ENCODE peak calls at places on chromosome 3, in four cellular contexts. W is fibroblast of pulmonary artery, F is fibroblast of mammary gland, M is stomach. N is an unnamed sample.
A peak's percentile ranks its signal among the peaks of the same experiment; 100 is the strongest.

GRCh38 chr3:137998121-137998520 is 11.8 kb upstream of the CLDN18 start:
- DNase-seq in W (no peak), F (no peak), M (no peak), N (no peak)

GRCh38 chr3:134627831-134628230 is 23.0 kb downstream of the KY start:
- DNase-seq in W (peak; percentile 23), F (peak; percentile 65), M (peak; percentile 27), N (no peak)

GRCh38 chr3:95939235-95939824 is 875.1 kb upstream of the EPHA6 start:
- DNase-seq in W (no peak), F (no peak), M (no peak), N (peak; percentile 26)

GRCh38 chr3:24740367-24740766 is 245.7 kb upstream of the THRB start:
- DNase-seq in W (no peak), F (no peak), M (no peak), N (no peak)

GRCh38 chr3:181722156-181722555 is 10.4 kb downstream of the SOX2 start:
- DNase-seq in W (no peak), F (no peak), M (no peak), N (no peak)

GRCh38 chr3:60096403-60096802 is 1046.6 kb upstream of the CFAP20DC start:
- DNase-seq in W (no peak), F (no peak), M (no peak), N (no peak)

GRCh38 chr3:187740446-187741399 is 4.5 kb downstream of the BCL6 start:
- DNase-seq in W (peak; percentile 71), F (peak; percentile 91), M (peak; percentile 69), N (peak; percentile 47)

GRCh38 chr3:17798000-17798399 is 55.6 kb upstream of the TBC1D5 start:
- DNase-seq in W (no peak), F (no peak), M (no peak), N (no peak)

GRCh38 chr3:55624238-55624637 is 137.1 kb upstream of the WNT5A start:
- DNase-seq in W (no peak), F (peak; percentile 30), M (no peak), N (no peak)

GRCh38 chr3:42702066-42702951 is at the start of gene HHATL:
- DNase-seq in W (no peak), F (no peak), M (peak; percentile 20), N (peak; percentile 75)

GRCh38 chr3:194664857-194665256 is 7.1 kb downstream of the LSG1 start:
- DNase-seq in W (peak; percentile 87), F (peak; percentile 23), M (no peak), N (no peak)
- TF ChIP-seq CTCF in W (peak; percentile 42), F (no peak), M (no peak), N (no peak)

GRCh38 chr3:164533275-164533674 is 545.0 kb downstream of the SI start:
- DNase-seq in W (no peak), F (no peak), M (no peak), N (no peak)
- TF ChIP-seq CTCF in W (no peak), F (no peak), M (no peak), N (no peak)

DNA sequence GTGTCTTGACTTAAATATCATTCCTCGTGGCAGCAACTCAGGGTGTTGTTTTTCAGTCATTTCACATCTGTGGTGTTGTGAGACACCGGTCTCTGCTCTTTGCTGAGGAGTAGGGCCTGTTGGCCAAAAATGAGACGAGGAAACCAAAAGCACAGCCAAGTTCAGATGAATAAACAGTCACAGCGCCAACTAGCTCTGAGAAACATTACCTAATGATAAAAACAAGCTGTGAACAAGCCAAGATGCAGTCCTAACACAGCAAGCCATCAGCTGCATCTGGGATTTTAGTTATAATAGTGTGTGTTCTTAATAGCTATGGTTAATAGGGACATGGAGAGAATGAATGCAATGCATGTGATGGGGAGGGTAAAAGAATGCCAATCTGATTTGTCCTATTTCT is 843.4 kb upstream of the DPPA4 start:
- DNase-seq in W (peak; percentile 72), F (peak; percentile 63), M (no peak), N (no peak)
- TF ChIP-seq CTCF in W (peak; percentile 29), F (no peak), M (no peak), N (no peak)

DNA sequence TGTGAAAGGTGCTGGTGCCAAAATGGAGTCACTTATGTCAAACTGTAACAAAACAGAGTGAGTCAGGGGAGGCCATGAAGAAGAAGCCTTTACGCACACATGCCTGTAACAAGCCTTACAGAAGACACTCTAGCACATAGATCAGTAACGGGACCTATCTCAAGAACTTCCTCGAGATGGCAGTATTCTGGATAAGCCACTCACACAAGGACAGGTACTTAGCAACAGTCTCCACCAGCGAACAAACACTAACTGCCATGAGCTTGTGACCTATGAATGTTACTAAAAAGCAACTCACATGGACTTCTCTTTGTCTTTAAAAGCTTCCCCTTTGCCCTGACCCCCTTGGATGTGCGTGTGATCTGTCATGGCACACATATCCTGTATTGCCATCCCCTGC is 235.1 kb downstream of the CD47 start:
- DNase-seq in W (peak; percentile 51), F (peak; percentile 25), M (no peak), N (no peak)
- TF ChIP-seq CTCF in W (peak; percentile 35), F (peak; percentile 9), M (no peak), N (no peak)

N was measured in pancreas.